ENCODE peak calls at places on chromosomes 3 and 15, in four cellular contexts. X is GM12878, O is HL-60, Q is K562. F is an unnamed sample.
A peak's percentile ranks its signal among the peaks of the same experiment; 100 is the strongest.

GRCh38 chr3:105791919-105792786 is 76.7 kb downstream of the CBLB start:
- DNase-seq in X (no peak), O (no peak), Q (no peak), F (no peak)

GRCh38 chr3:161925749-161926360 is 429.2 kb downstream of the OTOL1 start:
- DNase-seq in X (no peak), O (no peak), Q (no peak), F (no peak)

GRCh38 chr3:99681512-99681911 is 43.1 kb downstream of the COL8A1 start:
- DNase-seq in X (peak; percentile 9), O (no peak), Q (no peak), F (no peak)

GRCh38 chr3:88311826-88312225 is 162.1 kb downstream of the C3orf38 start:
- DNase-seq in X (no peak), O (no peak), Q (no peak), F (no peak)

GRCh38 chr3:121574449-121574848 is 6.7 kb downstream of the ARGFX start:
- DNase-seq in X (no peak), O (no peak), Q (peak; percentile 61), F (no peak)

GRCh38 chr3:16513141-16514020 is at the start of gene RFTN1:
- DNase-seq in X (no peak), O (peak; percentile 67), Q (no peak), F (peak; percentile 41)

GRCh38 chr3:14524311-14524711 is 15.8 kb downstream of the GRIP2 start:
- DNase-seq in X (no peak), O (no peak), Q (no peak), F (no peak)

GRCh38 chr15:75732809-75733451 is 20.3 kb upstream of the CSPG4 start:
- DNase-seq in X (no peak), O (peak; percentile 70), Q (peak; percentile 71), F (peak; percentile 63)

GRCh38 chr3:59809750-59810444 is 760.1 kb upstream of the CFAP20DC start:
- DNase-seq in X (no peak), O (peak; percentile 9), Q (no peak), F (peak; percentile 8)

GRCh38 chr3:23253214-23253613 is 50.1 kb downstream of the UBE2E2 start:
- DNase-seq in X (peak; percentile 48), O (no peak), Q (no peak), F (no peak)

GRCh38 chr3:76497636-76498035 is 542.3 kb upstream of the ROBO2 start:
- DNase-seq in X (no peak), O (no peak), Q (no peak), F (no peak)

GRCh38 chr15:72503147-72503546 is 29.0 kb downstream of the ARIH1 start:
- DNase-seq in X (no peak), O (peak; percentile 14), Q (no peak), F (no peak)

GRCh38 chr3:37058117-37058516 is 64.8 kb downstream of the MLH1 start:
- DNase-seq in X (no peak), O (no peak), Q (no peak), F (no peak)

GRCh38 chr3:143657391-143657790 is 190.9 kb downstream of the SLC9A9 start:
- DNase-seq in X (no peak), O (no peak), Q (no peak), F (no peak)

GRCh38 chr15:25422021-25422420 is 16.8 kb downstream of the UBE3A start:
- DNase-seq in X (no peak), O (no peak), Q (no peak), F (no peak)

GRCh38 chr15:76565366-76565765 is 228.8 kb downstream of the ISL2 start:
- DNase-seq in X (no peak), O (no peak), Q (no peak), F (no peak)

GRCh38 chr3:50164056-50164455 is 8.9 kb downstream of the SEMA3F start:
- DNase-seq in X (no peak), O (no peak), Q (no peak), F (no peak)

GRCh38 chr15:65580287-65580686 is 30.6 kb downstream of the INTS14 start:
- DNase-seq in X (no peak), O (no peak), Q (no peak), F (no peak)

GRCh38 chr15:89472785-89473256 is 23.6 kb downstream of the RHCG start:
- DNase-seq in X (no peak), O (peak; percentile 56), Q (peak; percentile 72), F (peak; percentile 72)

GRCh38 chr15:68312701-68313204 is 35.2 kb downstream of the FEM1B start:
- DNase-seq in X (no peak), O (no peak), Q (no peak), F (no peak)

GRCh38 chr15:28956491-28956890 is 70.7 kb downstream of the APBA2 start:
- DNase-seq in X (no peak), O (no peak), Q (no peak), F (no peak)

GRCh38 chr3:5192568-5193319 is 5.2 kb downstream of the EDEM1 start:
- DNase-seq in X (no peak), O (no peak), Q (no peak), F (no peak)

GRCh38 chr3:42164635-42165034 is 73.5 kb downstream of the TRAK1 start:
- DNase-seq in X (no peak), O (peak; percentile 47), Q (no peak), F (no peak)

GRCh38 chr15:90266485-90266884 is 1.0 kb downstream of the NGRN start:
- DNase-seq in X (no peak), O (peak; percentile 12), Q (no peak), F (no peak)

GRCh38 chr3:55498520-55498919 is 11.4 kb upstream of the WNT5A start:
- DNase-seq in X (no peak), O (no peak), Q (no peak), F (no peak)
- TF ChIP-seq SPI1 in X (no peak), O (no peak), Q (no peak), F (no peak)

GRCh38 chr3:8709801-8710524 is 23.6 kb upstream of the CAV3 start:
- DNase-seq in X (no peak), O (no peak), Q (peak; percentile 3), F (no peak)

GRCh38 chr3:8712871-8713360 is 20.7 kb upstream of the CAV3 start:
- DNase-seq in X (no peak), O (no peak), Q (peak; percentile 3), F (no peak)

GRCh38 chr3:8712045-8712870 is 21.3 kb upstream of the CAV3 start:
- DNase-seq in X (no peak), O (no peak), Q (peak; percentile 3), F (no peak)

GRCh38 chr3:8709287-8709686 is 24.3 kb upstream of the CAV3 start:
- DNase-seq in X (no peak), O (no peak), Q (no peak), F (no peak)

GRCh38 chr3:8713901-8714759 is 19.5 kb upstream of the CAV3 start:
- DNase-seq in X (no peak), O (no peak), Q (peak; percentile 67), F (peak; percentile 42)
- TF ChIP-seq POLR2AphosphoS5 in X (no peak), O (no peak), Q (no peak), F (no peak)

GRCh38 chr3:135503429-135504083 is 462.0 kb upstream of the PPP2R3A start:
- DNase-seq in X (peak; percentile 13), O (peak; percentile 58), Q (peak; percentile 45), F (peak; percentile 30)
- TF ChIP-seq SPI1 in X (no peak), O (no peak), Q (no peak), F (no peak)

DNA sequence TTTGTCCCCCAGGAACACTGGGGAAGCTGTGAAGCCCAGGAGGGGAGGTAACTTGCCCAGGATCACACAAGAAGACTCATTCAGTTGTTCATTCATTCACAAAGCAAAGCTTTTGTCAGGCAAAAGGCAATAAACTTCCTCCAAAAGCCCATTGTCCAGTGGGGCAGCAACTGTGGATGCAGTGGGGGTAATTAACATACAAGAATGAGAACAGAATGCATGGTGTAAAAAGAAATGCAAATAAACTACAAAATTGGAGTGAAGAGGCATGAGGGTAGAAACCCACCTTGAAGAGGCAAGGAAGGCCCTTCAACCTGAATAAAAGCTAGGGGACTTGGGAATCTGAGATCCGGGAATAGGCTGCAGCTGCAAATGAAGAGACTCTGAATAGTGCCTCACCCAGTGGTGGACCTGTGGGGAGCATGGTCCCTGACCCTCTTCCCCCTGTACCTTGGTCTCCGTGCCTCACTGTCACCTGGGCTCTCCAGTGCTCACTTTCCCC is 363.6 kb downstream of the CLSTN2 start:
- DNase-seq in X (no peak), O (no peak), Q (no peak), F (no peak)
- TF ChIP-seq POLR2AphosphoS5 in X (no peak), O (no peak), Q (no peak), F (no peak)

DNA sequence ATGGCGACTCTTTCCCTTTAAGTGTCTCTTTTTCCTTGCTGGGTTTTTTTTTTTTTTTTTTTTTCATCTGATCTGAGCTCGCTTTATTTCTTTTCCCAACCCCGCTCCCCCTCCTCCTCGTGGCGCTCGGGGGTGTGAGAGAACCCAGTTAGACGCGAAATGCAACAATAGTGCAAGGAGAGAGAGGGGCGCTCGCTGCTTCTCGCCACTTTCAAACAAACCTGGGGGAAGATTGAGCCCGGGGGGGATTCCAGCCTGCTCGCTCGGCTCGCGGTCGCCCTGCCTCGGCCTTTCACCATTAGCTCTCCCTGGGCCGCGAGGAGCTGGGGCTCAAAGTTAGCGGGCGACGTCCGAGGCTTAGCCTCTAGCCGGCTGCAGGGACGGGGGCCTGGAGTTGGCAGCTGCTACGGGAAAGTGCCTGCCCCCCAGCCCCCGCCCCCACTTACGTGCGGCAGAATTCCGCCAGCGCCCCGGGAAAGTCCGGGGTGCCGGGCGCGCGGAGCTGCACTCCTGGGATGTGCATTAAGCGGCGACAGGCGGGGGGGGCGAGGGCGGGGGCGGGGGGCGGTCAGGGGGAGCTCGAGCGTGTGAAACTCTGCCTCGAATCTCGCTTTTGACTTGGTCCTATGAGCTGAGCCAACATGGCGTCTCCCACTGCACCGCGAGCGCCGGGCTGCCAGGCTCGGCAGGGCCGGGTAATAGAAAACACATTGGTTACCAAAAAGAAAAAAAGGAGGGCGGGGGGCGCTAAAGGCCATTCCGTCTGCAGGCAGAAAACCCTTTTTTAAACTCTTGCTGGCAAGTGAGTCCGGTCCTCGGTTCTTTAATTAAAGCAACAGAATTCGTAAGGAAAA is 10.3 kb downstream of the NR2F2 start:
- DNase-seq in X (no peak), O (no peak), Q (no peak), F (no peak)
- TF ChIP-seq SPI1 in X (no peak), O (no peak), Q (no peak), F (no peak)

DNA sequence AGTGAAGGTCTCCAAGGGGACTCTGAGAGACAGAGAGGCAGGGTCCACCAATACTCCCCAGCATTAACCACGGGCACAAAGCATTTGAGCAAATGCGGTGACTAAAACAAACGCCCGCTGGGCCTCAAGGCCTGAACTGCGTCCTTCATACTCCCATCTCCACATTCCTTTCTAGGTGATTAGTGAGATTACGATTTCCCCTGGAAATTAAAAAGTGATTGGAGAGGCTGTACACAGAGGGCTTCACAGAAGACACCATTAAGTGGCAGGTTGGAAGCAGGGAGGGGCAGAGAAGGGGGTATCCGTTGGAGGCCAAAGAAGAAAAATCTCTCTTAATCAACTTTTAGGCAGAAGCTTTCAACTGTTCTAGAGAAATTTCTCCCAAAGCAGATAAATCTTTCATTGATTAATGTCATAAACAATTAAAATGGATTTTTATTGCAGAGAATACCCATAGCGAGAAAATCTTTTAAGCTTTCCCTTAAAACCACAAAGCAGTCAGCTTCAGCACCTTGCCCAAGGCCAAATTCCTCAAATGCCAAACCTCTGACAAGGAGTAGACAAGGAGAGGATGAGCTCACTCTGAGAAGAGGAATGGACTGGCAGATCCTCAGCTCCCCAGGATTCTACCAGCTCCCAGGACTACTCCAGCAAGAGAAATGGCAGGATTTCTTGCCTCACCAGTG is 38.2 kb downstream of the MB21D2 start:
- DNase-seq in X (no peak), O (no peak), Q (no peak), F (no peak)
- TF ChIP-seq POLR2AphosphoS5 in X (no peak), O (no peak), Q (no peak), F (no peak)

F was measured in GM12891.